ENCODE peak calls at places on chromosomes 2 and 18, in five cellular contexts. D is body of pancreas, K is transverse colon, F is right lobe of liver, A is K562. Z is an unnamed sample.

GRCh38 chr2:199973703-199974102 is 18.3 kb downstream of the MAIP1 start:
- DNase-seq in K (no peak), D (no peak), F (no peak), A (peak), Z (no peak)

GRCh38 chr2:155377931-155378444 is 679.5 kb downstream of the KCNJ3 start:
- DNase-seq in K (no peak), A (no peak), D (no peak), F (no peak), Z (no peak)

GRCh38 chr2:167293172-167293781 is 405.0 kb downstream of the XIRP2 start:
- DNase-seq in A (no peak), K (peak), D (peak), F (no peak), Z (no peak)

GRCh38 chr2:129764376-129765325 is 214.8 kb upstream of the RAB6C start:
- DNase-seq in F (no peak), K (no peak), A (peak), D (no peak), Z (no peak)

GRCh38 chr2:219596954-219597551 is 604 bp upstream of the STK11IP start:
- DNase-seq in D (peak), K (no peak), A (no peak), F (no peak), Z (no peak)

GRCh38 chr2:172572981-172573380 is 17.1 kb downstream of the PDK1 start:
- DNase-seq in D (no peak), A (no peak), F (no peak), K (no peak), Z (no peak)

GRCh38 chr18:1976484-1976883 is 594.8 kb downstream of the METTL4 start:
- DNase-seq in K (no peak), A (peak), D (no peak), F (no peak), Z (no peak)

GRCh38 chr2:68811364-68811763 is 59.8 kb downstream of the BMP10 start:
- DNase-seq in F (peak), K (no peak), A (no peak), D (peak), Z (peak)

GRCh38 chr2:240615830-240616547 is 9.3 kb upstream of the GPR35 start:
- DNase-seq in F (peak), D (peak), A (no peak), K (peak), Z (peak)

GRCh38 chr2:69762513-69763494 is 20.9 kb downstream of the ANXA4 start:
- DNase-seq in F (no peak), K (no peak), A (no peak), D (no peak), Z (no peak)

GRCh38 chr18:46079336-46079735 is 7.3 kb upstream of the PSTPIP2 start:
- DNase-seq in K (no peak), A (no peak), F (no peak), D (no peak), Z (no peak)

GRCh38 chr2:82690757-82691411 is 1768.2 kb downstream of the SUCLG1 start:
- DNase-seq in A (no peak), F (no peak), D (no peak), K (no peak), Z (no peak)

GRCh38 chr2:39778233-39778632 is 825 bp downstream of the THUMPD2 start:
- DNase-seq in K (no peak), A (no peak), D (no peak), F (no peak), Z (no peak)

GRCh38 chr2:238003234-238004032 is 36.6 kb downstream of the UBE2F start:
- DNase-seq in A (no peak), K (no peak), D (no peak), F (no peak), Z (no peak)

GRCh38 chr2:95267458-95268207 is 6.6 kb upstream of the PROM2 start:
- DNase-seq in D (peak), F (peak), K (no peak), A (no peak), Z (no peak)

GRCh38 chr18:50869150-50869549 is 9.8 kb upstream of the ME2 start:
- DNase-seq in F (no peak), K (no peak), A (no peak), D (no peak), Z (no peak)

GRCh38 chr18:56522826-56523225 is 115.6 kb downstream of the TXNL1 start:
- DNase-seq in F (no peak), D (no peak), K (no peak), A (no peak), Z (no peak)

GRCh38 chr2:46865181-46865970 is 50.2 kb downstream of the MCFD2 start:
- DNase-seq in A (no peak), K (peak), D (no peak), F (no peak), Z (no peak)

GRCh38 chr2:151289972-151290335 is 486 bp upstream of the NMI start:
- DNase-seq in A (peak), F (no peak), K (peak), D (no peak), Z (no peak)

GRCh38 chr2:3532941-3533340 is 13.6 kb upstream of the ADI1 start:
- DNase-seq in F (no peak), A (no peak), K (no peak), D (no peak), Z (no peak)

GRCh38 chr2:65796259-65796658 is 363.9 kb upstream of the SPRED2 start:
- DNase-seq in F (no peak), K (no peak), A (no peak), D (no peak), Z (no peak)

GRCh38 chr2:190662754-190663153 is 13.9 kb downstream of the NAB1 start:
- DNase-seq in F (no peak), D (no peak), A (no peak), K (no peak), Z (no peak)

GRCh38 chr2:68776124-68776523 is 41.5 kb downstream of the ARHGAP25 start:
- DNase-seq in A (peak), F (no peak), K (no peak), D (no peak), Z (no peak)

GRCh38 chr2:207135801-207136457 is 29.8 kb downstream of the KLF7 start:
- DNase-seq in D (no peak), A (no peak), F (no peak), K (no peak), Z (no peak)

GRCh38 chr18:400466-400865 is 100.0 kb downstream of the COLEC12 start:
- DNase-seq in A (no peak), F (no peak), K (peak), D (no peak), Z (no peak)

GRCh38 chr2:187689372-187689771 is 135.1 kb upstream of the TFPI start:
- DNase-seq in D (no peak), A (no peak), F (no peak), K (no peak), Z (no peak)

GRCh38 chr2:45984896-45985488 is 312.2 kb upstream of the EPAS1 start:
- DNase-seq in K (no peak), D (no peak), F (no peak), A (no peak), Z (no peak)

GRCh38 chr18:68428666-68429065 is 286.2 kb downstream of the TMX3 start:
- DNase-seq in K (no peak), A (no peak), F (no peak), D (no peak), Z (no peak)

GRCh38 chr2:169222665-169223064 is 139.7 kb downstream of the LRP2 start:
- DNase-seq in K (no peak), A (peak), D (no peak), F (no peak), Z (no peak)

GRCh38 chr18:34352385-34353163 is 127.9 kb upstream of the NOL4 start:
- DNase-seq in D (peak), F (no peak), A (no peak), K (no peak), Z (no peak)

GRCh38 chr2:109244750-109245382 is 115.9 kb downstream of the SH3RF3 start:
- DNase-seq in A (no peak), D (no peak), F (no peak), K (no peak), Z (peak)

GRCh38 chr2:62227386-62228075 is 31.6 kb downstream of the B3GNT2 start:
- DNase-seq in K (no peak), D (no peak), F (no peak), A (no peak), Z (no peak)

GRCh38 chr2:95042472-95043271 is 17.2 kb downstream of the MAL start:
- DNase-seq in D (no peak), K (no peak), F (peak), A (no peak), Z (no peak)

GRCh38 chr18:36075862-36076587 is 8.7 kb upstream of the RPRD1A start:
- DNase-seq in F (no peak), A (no peak), K (no peak), D (no peak), Z (no peak)

GRCh38 chr2:122422384-122422991 is 667.0 kb downstream of the TSN start:
- DNase-seq in A (no peak), K (no peak), D (no peak), F (no peak), Z (no peak)

GRCh38 chr2:122423934-122424333 is 668.5 kb downstream of the TSN start:
- DNase-seq in K (peak), F (no peak), D (no peak), A (no peak), Z (no peak)

GRCh38 chr2:122417114-122417513 is 661.7 kb downstream of the TSN start:
- DNase-seq in A (no peak), D (no peak), K (no peak), F (no peak), Z (no peak)

DNA sequence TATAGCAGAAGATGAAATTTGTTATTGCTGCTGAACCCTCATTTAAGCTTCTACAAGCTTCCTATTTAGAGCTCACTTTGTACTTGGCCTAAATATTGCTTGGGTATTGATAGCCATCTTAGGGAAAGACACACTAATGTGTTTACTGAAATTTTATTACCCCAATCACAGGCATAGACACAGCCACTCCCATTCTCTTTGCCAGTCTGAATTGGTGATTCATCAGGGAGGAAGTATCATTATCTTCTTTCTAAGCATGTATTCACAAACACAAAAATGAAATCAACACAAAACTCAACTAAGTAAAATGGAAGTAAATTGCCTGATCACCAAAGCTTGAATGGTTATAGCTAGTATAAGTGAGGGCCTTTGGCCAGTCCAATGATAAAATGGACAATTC is 666.3 kb downstream of the TSN start:
- DNase-seq in F (no peak), A (no peak), K (no peak), D (no peak), Z (no peak)
- H3K4me3 ChIP-seq in F (no peak), A (no peak), K (no peak), D (no peak), Z (no peak)

DNA sequence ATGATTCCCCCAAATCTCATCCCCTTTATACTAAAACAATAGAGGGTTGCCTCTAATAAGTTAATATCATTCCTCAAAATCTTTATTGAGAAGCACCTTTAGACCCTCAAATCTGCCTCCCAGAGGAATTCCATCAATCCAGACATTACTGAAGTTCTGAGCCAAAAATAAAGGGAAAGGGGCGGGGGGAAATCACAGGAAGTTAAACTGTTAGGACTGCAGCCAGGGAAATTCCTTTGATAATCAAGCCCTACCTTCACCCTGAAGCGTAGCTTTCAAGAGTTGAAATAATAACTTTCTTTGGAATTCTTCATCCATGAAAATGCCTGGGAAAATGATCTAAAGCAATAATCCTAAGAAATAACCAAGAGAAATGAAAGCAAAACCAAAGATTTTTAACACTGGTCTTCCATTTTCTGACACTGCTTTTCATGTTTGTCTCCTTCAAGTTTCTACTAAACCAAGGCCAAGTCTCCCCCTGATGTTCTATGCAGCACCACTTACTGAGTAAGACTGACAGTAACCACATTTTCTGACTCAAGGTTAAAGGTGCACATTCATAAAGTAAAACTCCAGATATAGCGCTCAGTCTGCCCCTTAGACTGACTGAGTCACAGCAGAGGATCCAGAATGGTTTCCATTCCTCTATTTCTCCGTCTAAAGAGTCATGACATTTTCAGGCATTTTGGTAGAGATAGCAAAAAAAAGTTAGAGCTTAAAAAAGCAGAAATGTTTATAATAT is 78.2 kb downstream of the TCF4 start:
- DNase-seq in F (no peak), D (no peak), K (no peak), A (peak), Z (peak)
- TF ChIP-seq POLR2A in F (no peak), D (no peak), K (no peak), A (no peak), Z (no peak)

GRCh38 chr2:231395188-231396057 is at the start of gene B3GNT7:
- DNase-seq in A (no peak), K (peak), D (peak), F (no peak), Z (peak)

GRCh38 chr2:231392431-231393148 is 2.9 kb upstream of the B3GNT7 start:
- DNase-seq in A (no peak), K (no peak), D (no peak), F (no peak), Z (no peak)

GRCh38 chr2:231396058-231396821 is 730 bp downstream of the B3GNT7 start:
- DNase-seq in F (no peak), K (no peak), D (peak), A (no peak), Z (no peak)

GRCh38 chr2:231393149-231394131 is 2.1 kb upstream of the B3GNT7 start:
- DNase-seq in K (no peak), D (no peak), A (no peak), F (no peak), Z (no peak)

GRCh38 chr2:231394201-231395141 is 1.0 kb upstream of the B3GNT7 start:
- DNase-seq in F (no peak), A (peak), D (peak), K (no peak), Z (no peak)
- H3K4me3 ChIP-seq in F (no peak), A (no peak), D (peak), K (peak), Z (no peak)

DNA sequence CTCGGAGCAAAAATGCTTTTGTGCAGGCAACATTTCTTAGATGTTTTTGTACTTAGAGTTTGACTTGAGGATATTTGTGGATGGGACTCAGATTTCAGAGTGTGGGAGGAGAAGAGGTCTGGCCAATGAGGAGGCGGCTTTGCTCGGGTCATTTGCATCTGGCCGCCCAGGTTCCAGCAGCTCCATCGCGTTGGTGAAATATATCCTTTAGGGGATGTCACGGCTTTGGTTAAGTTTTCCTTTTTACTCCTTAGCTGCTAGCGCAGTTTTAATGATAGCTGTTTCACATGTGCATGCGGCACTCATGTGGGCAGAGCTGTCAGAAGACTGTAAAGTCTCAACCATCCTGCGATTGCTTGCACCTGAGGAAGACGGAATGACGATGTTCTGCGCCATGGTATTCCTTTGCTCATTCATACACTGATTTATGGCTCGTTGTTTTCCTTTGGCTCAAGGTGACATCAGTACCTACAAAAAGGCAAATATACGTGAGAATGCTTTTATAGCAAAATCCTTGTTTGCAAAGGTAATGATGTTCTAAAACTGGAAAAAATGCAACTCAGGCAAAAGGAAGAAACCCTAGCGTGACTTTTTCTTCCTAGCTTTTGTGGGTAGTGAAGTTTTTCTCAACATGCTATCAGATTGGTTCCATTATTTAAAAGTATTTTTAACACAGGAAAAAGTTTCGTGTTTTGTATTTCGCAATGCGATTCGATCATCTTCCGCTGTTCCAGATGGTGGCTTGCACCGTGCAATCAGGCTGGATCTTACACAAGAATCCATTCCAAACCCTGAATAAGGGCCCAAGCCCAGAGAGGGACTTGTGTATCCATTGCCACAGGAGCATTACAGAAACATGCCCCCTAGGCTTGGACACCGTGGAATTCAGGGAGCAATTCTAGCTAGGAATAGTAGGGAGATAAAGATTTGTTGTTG is 70.5 kb upstream of the ZNF516 start:
- DNase-seq in D (peak), F (peak), K (peak), A (peak), Z (peak)
- TF ChIP-seq POLR2A in D (peak), F (peak), K (no peak), A (no peak), Z (no peak)

GRCh38 chr2:136327162-136327852 is 209.4 kb upstream of the CXCR4 start:
- DNase-seq in F (no peak), D (no peak), A (peak), K (peak), Z (no peak)
- H3K4me3 ChIP-seq in F (no peak), D (no peak), A (no peak), K (peak), Z (no peak)